ENCODE peak calls at places on chromosomes 3 and 15, in eight cellular contexts. Y is uterus, L is H7, J is H1, I is fibroblast of lung, V is GM23338, B is IMR-90, W is cardiac muscle cell. R is an unnamed sample. For H3K36me3, the result is how much of the 10 kb centered on the place peaks cover.

GRCh38 chr3:149332227-149332765 is 1.1 kb downstream of the TM4SF18 start:
- DNase-seq in Y (no peak), L (no peak), B (peak), W (no peak), I (peak), V (no peak), J (no peak), R (no peak)

GRCh38 chr3:127822166-127822835 is at the start of gene MGLL:
- DNase-seq in W (peak), B (peak), V (peak), J (no peak), Y (peak), I (peak), L (peak), R (peak)

GRCh38 chr3:5006755-5007202 is 27.5 kb downstream of the BHLHE40 start:
- DNase-seq in J (no peak), W (no peak), L (no peak), V (no peak), I (no peak), Y (no peak), B (no peak), R (no peak)

GRCh38 chr15:72319985-72320671 is at the start of gene CELF6:
- DNase-seq in L (peak), I (peak), B (peak), V (peak), Y (peak), W (peak), J (peak), R (peak)

GRCh38 chr15:40984963-40985362 is 31.7 kb downstream of the CHAC1 start:
- DNase-seq in W (peak), I (peak), V (no peak), B (peak), L (no peak), J (no peak), Y (no peak), R (no peak)

GRCh38 chr15:95132774-95133173 is 901.4 kb downstream of the MCTP2 start:
- DNase-seq in V (no peak), Y (no peak), I (peak), L (no peak), B (peak), J (no peak), W (peak), R (no peak)

GRCh38 chr15:78167227-78167888 is 18.2 kb downstream of the IDH3A start:
- DNase-seq in B (no peak), W (no peak), V (no peak), J (no peak), L (no peak), Y (no peak), I (no peak), R (no peak)

GRCh38 chr3:147200545-147200944 is 205.8 kb downstream of the ZIC4 start:
- DNase-seq in W (no peak), I (peak), Y (no peak), V (no peak), J (no peak), B (peak), L (no peak), R (no peak)

GRCh38 chr3:55252921-55253320 is 234.2 kb downstream of the WNT5A start:
- DNase-seq in L (no peak), W (no peak), B (peak), I (no peak), Y (no peak), V (no peak), J (no peak), R (no peak)

GRCh38 chr3:32502089-32502943 is at the start of gene CMTM6:
- DNase-seq in I (peak), Y (peak), L (peak), J (no peak), B (peak), W (peak), V (peak), R (peak)

GRCh38 chr15:68208641-68209240 is 3.6 kb upstream of the CALML4 start:
- DNase-seq in W (no peak), I (no peak), J (no peak), V (no peak), Y (no peak), B (no peak), L (peak), R (no peak)

GRCh38 chr15:63349156-63349555 is 32.5 kb downstream of the CA12 start:
- DNase-seq in V (no peak), B (no peak), J (no peak), I (no peak), L (no peak), W (no peak), Y (no peak), R (no peak)

GRCh38 chr3:48441940-48442339 is 1.9 kb downstream of the TMA7 start:
- DNase-seq in B (no peak), L (no peak), V (no peak), J (no peak), Y (no peak), W (no peak), I (no peak), R (no peak)

GRCh38 chr3:14587733-14588360 is 47.7 kb upstream of the GRIP2 start:
- DNase-seq in J (no peak), I (peak), V (no peak), Y (no peak), W (peak), B (peak), L (no peak), R (no peak)

GRCh38 chr3:177596822-177597271 is 399.6 kb upstream of the TBL1XR1 start:
- DNase-seq in W (peak), Y (no peak), J (no peak), L (no peak), B (no peak), I (no peak), V (no peak), R (no peak)

GRCh38 chr3:41202834-41203345 is 3.6 kb downstream of the CTNNB1 start:
- DNase-seq in W (peak), I (peak), L (peak), J (no peak), V (peak), Y (no peak), B (peak), R (no peak)

GRCh38 chr3:111732248-111732879 is 126.7 kb upstream of the PHLDB2 start:
- DNase-seq in J (no peak), B (no peak), Y (no peak), V (no peak), L (no peak), I (no peak), W (no peak), R (no peak)

GRCh38 chr3:169404491-169404890 is 259.0 kb downstream of the MECOM start:
- DNase-seq in J (no peak), Y (no peak), L (peak), B (no peak), W (peak), I (no peak), V (peak), R (no peak)

GRCh38 chr3:189148090-189148507 is 23.7 kb upstream of the TPRG1 start:
- DNase-seq in I (peak), B (peak), L (peak), J (peak), V (peak), W (peak), Y (peak), R (no peak)

GRCh38 chr3:106007512-106007911 is 138.7 kb upstream of the CBLB start:
- DNase-seq in W (no peak), L (no peak), B (no peak), Y (no peak), V (no peak), I (no peak), J (no peak), R (no peak)

GRCh38 chr3:33026267-33026666 is 70.7 kb downstream of the GLB1 start:
- DNase-seq in I (no peak), V (no peak), L (no peak), B (no peak), J (no peak), W (no peak), Y (no peak), R (no peak)

GRCh38 chr3:59245879-59246501 is 196.2 kb upstream of the CFAP20DC start:
- DNase-seq in W (peak), J (no peak), B (peak), I (peak), Y (peak), L (no peak), V (no peak), R (no peak)

GRCh38 chr15:25251700-25252390 is 187.0 kb downstream of the UBE3A start:
- DNase-seq in J (no peak), V (no peak), I (no peak), B (no peak), L (peak), W (no peak), Y (peak), R (peak)

GRCh38 chr3:17227472-17227871 is 342.7 kb downstream of the PLCL2 start:
- DNase-seq in V (no peak), L (no peak), I (no peak), Y (no peak), B (no peak), J (no peak), W (no peak), R (no peak)

GRCh38 chr15:78810377-78811123 is 714 bp downstream of the ADAMTS7 start:
- DNase-seq in V (peak), J (no peak), B (peak), I (peak), Y (peak), W (peak), L (peak), R (peak)

GRCh38 chr15:48603123-48603500 is 42.4 kb downstream of the FBN1 start:
- DNase-seq in Y (no peak), L (peak), W (peak), I (no peak), B (no peak), J (peak), V (peak), R (no peak)

GRCh38 chr3:31051226-31051625 is 156.8 kb upstream of the GADL1 start:
- DNase-seq in L (no peak), B (no peak), I (no peak), Y (no peak), W (no peak), V (no peak), J (no peak), R (no peak)

GRCh38 chr15:78739996-78740903 is 71.0 kb downstream of the ADAMTS7 start:
- DNase-seq in V (peak), W (peak), J (no peak), L (peak), I (peak), B (peak), Y (no peak), R (peak)

GRCh38 chr3:45414823-45415222 is 26.4 kb downstream of the LARS2 start:
- DNase-seq in Y (no peak), I (no peak), B (no peak), L (no peak), J (no peak), W (no peak), V (no peak), R (no peak)

GRCh38 chr3:45411081-45411480 is 22.7 kb downstream of the LARS2 start:
- DNase-seq in I (no peak), B (no peak), Y (no peak), V (no peak), L (no peak), J (no peak), W (no peak), R (no peak)

GRCh38 chr3:45412731-45413130 is 24.4 kb downstream of the LARS2 start:
- DNase-seq in W (no peak), J (no peak), Y (no peak), L (no peak), B (no peak), I (no peak), V (no peak), R (no peak)

GRCh38 chr3:45414341-45414740 is 26.0 kb downstream of the LARS2 start:
- DNase-seq in V (no peak), J (no peak), B (no peak), I (no peak), Y (no peak), L (no peak), W (no peak), R (no peak)

GRCh38 chr3:45413172-45413765 is 24.9 kb downstream of the LARS2 start:
- DNase-seq in W (no peak), I (no peak), J (no peak), L (no peak), Y (no peak), B (no peak), V (no peak), R (no peak)
- H3K36me3 ChIP-seq in W (under half), I (under half), J (under half), L (under half), Y (under half), B (under half), V (under half), R (under half)

GRCh38 chr3:71062037-71062919 is 521.2 kb downstream of the FOXP1 start:
- DNase-seq in V (no peak), B (peak), W (peak), I (peak), L (no peak), J (no peak), Y (no peak), R (no peak)
- H3K4me3 ChIP-seq in V (no peak), B (peak), W (peak), I (peak), L (no peak), J (no peak), Y (peak), R (peak)

GRCh38 chr15:70078578-70079417 is 18.9 kb downstream of the TLE3 start:
- DNase-seq in L (no peak), I (no peak), Y (no peak), J (no peak), B (no peak), V (no peak), W (no peak), R (no peak)
- H3K36me3 ChIP-seq in L (under half), I (under half), Y (under half), J (under half), B (half or more), V (under half), W (under half), R (under half)

GRCh38 chr15:58065011-58065444 is 483 bp downstream of the ALDH1A2 start:
- DNase-seq in W (peak), I (no peak), J (no peak), Y (peak), B (no peak), V (peak), L (peak), R (no peak)
- H3K4me3 ChIP-seq in W (peak), I (no peak), J (peak), Y (peak), B (no peak), V (peak), L (peak), R (peak)

GRCh38 chr15:52217186-52217585 is 26.0 kb upstream of the GNB5 start:
- DNase-seq in Y (no peak), J (peak), L (peak), W (no peak), B (no peak), V (peak), I (no peak), R (no peak)
- H3K36me3 ChIP-seq in Y (under half), J (half or more), L (under half), W (under half), B (under half), V (under half), I (under half), R (under half)

GRCh38 chr15:67063689-67064606 is 1.5 kb upstream of the SMAD3 start:
- DNase-seq in L (peak), W (no peak), Y (no peak), V (peak), I (no peak), J (peak), B (peak), R (no peak)
- H3K4me3 ChIP-seq in L (peak), W (peak), Y (no peak), V (peak), I (no peak), J (peak), B (no peak), R (no peak)

GRCh38 chr15:92580021-92580420 is 75.6 kb downstream of the FAM174B start:
- DNase-seq in W (no peak), L (no peak), I (no peak), J (no peak), B (no peak), V (no peak), Y (no peak), R (peak)
- H3K36me3 ChIP-seq in W (under half), L (under half), I (under half), J (under half), B (under half), V (under half), Y (under half), R (under half)

GRCh38 chr3:171883893-171884279 is 40.7 kb downstream of the TMEM212 start:
- DNase-seq in B (no peak), L (no peak), J (no peak), I (no peak), V (peak), W (no peak), Y (no peak), R (no peak)

GRCh38 chr3:171878441-171879225 is 35.5 kb downstream of the TMEM212 start:
- DNase-seq in V (peak), W (peak), B (peak), J (no peak), L (no peak), I (peak), Y (no peak), R (no peak)

GRCh38 chr3:171880471-171880870 is 37.3 kb downstream of the TMEM212 start:
- DNase-seq in I (no peak), L (no peak), Y (no peak), J (no peak), B (no peak), V (no peak), W (no peak), R (no peak)

GRCh38 chr3:171879472-171879871 is 36.3 kb downstream of the TMEM212 start:
- DNase-seq in J (no peak), Y (no peak), W (no peak), B (no peak), V (no peak), I (no peak), L (no peak), R (no peak)

GRCh38 chr3:171883257-171883892 is 40.2 kb downstream of the TMEM212 start:
- DNase-seq in Y (no peak), L (no peak), B (no peak), J (no peak), W (no peak), I (no peak), V (no peak), R (no peak)
- H3K4me3 ChIP-seq in Y (no peak), L (no peak), B (no peak), J (no peak), W (no peak), I (no peak), V (no peak), R (no peak)

GRCh38 chr3:185687479-185687878 is 101.4 kb downstream of the SENP2 start:
- DNase-seq in Y (no peak), B (peak), W (no peak), I (peak), J (no peak), V (no peak), L (no peak), R (no peak)

GRCh38 chr3:185693985-185694675 is 108.0 kb downstream of the SENP2 start:
- DNase-seq in B (peak), L (no peak), Y (no peak), I (no peak), J (no peak), V (no peak), W (no peak), R (no peak)

GRCh38 chr3:185691622-185692021 is 105.5 kb downstream of the SENP2 start:
- DNase-seq in Y (no peak), B (no peak), J (no peak), L (no peak), V (no peak), I (no peak), W (no peak), R (no peak)

GRCh38 chr3:185685231-185686035 is 99.3 kb downstream of the SENP2 start:
- DNase-seq in W (no peak), I (peak), B (no peak), Y (no peak), L (no peak), J (no peak), V (no peak), R (no peak)

DNA sequence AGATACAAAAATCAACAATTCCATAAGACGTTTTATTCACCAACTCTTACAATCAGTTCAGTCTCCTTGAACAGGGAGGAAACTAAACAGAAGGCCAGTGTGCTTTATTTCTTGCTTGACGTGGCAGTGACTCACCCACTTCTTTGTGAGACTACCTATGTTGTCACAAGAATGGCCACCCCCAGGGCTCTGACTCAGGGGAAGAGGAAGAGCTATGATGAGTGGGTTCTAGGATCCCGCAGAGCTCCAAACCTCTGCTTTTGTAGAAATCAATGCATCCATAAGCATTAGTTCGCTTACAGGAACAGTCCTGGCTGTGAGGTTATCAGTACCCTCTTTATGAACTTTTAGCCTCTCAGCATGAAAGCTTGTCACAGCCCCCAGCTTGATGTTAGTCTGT is 102.7 kb downstream of the SENP2 start:
- DNase-seq in Y (no peak), W (peak), V (no peak), B (peak), I (peak), L (no peak), J (peak), R (no peak)
- H3K36me3 ChIP-seq in Y (under half), W (half or more), V (under half), B (under half), I (under half), L (under half), J (under half), R (under half)

DNA sequence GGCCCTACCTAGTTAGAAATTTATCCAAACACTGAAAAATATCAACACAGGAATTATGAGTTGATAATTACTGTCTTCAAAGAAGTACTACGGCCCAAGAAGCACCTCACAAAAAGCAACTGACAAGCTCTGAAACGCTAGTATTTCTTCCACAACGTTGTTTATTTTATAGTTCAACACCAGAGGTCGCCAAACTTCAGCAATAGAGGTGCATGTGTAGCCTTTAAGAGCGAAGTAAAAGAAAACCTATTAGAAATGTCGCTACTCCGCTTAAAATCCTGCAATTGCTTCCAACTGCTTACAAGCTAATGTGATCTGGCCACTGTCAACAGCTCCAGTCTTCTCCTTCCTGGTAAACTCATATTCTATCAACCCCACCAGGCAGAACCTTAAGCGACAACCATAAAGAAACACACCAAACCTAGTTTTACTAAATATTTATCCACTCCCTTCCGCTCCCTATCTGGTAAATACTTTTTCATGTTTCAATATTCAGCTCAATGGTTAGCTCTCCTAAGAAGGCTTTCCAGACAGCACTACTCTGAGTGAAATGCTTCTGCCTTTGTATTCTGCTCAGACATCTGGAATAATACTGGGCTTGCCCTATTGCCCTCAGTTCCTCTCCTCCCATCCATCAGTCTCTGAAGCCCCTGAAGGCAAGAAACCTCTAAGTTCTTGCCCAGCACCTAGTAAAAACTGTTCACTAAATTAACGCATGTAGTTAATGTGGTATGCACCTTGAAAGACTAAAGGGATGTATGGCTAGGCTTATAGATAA is 110.2 kb downstream of the NR1I2 start:
- DNase-seq in L (peak), W (peak), V (peak), Y (peak), J (peak), I (peak), B (peak), R (no peak)
- H3K4me3 ChIP-seq in L (no peak), W (no peak), V (no peak), Y (no peak), J (no peak), I (peak), B (no peak), R (no peak)

R was measured in ascending aorta.